ENCODE peak calls at places on chromosomes 2 and 18, in four cellular contexts. One of them, this sample, is unnamed. For H3K27me3, the result is how much of the 10 kb centered on the place peaks cover.

GRCh38 chr2:191878576-191879298 is 31.8 kb upstream of the CAVIN2 start:
- DNase-seq in IMR-90: peak
- DNase-seq in heart left ventricle: no peak
- DNase-seq in pancreas: no peak
- DNase-seq in this sample: no peak

GRCh38 chr2:70523996-70524965 is 29.3 kb downstream of the TGFA start:
- DNase-seq in IMR-90: peak
- DNase-seq in heart left ventricle: no peak
- DNase-seq in pancreas: peak
- DNase-seq in this sample: peak

GRCh38 chr2:225074366-225074765 is 32.1 kb upstream of the DOCK10 start:
- DNase-seq in IMR-90: no peak
- DNase-seq in heart left ventricle: no peak
- DNase-seq in pancreas: no peak
- DNase-seq in this sample: no peak

GRCh38 chr2:9347411-9347853 is 75.9 kb downstream of the ITGB1BP1 start:
- DNase-seq in IMR-90: no peak
- DNase-seq in heart left ventricle: peak
- DNase-seq in pancreas: no peak
- DNase-seq in this sample: no peak

GRCh38 chr2:110731064-110731463 is 1.3 kb upstream of the ACOXL start:
- DNase-seq in IMR-90: no peak
- DNase-seq in heart left ventricle: no peak
- DNase-seq in pancreas: no peak
- DNase-seq in this sample: no peak

GRCh38 chr2:151410485-151410833 is 757 bp downstream of the RIF1 start:
- DNase-seq in IMR-90: peak
- DNase-seq in heart left ventricle: peak
- DNase-seq in pancreas: no peak
- DNase-seq in this sample: peak

GRCh38 chr2:238720232-238720672 is 127.6 kb upstream of the TWIST2 start:
- DNase-seq in IMR-90: peak
- DNase-seq in heart left ventricle: no peak
- DNase-seq in pancreas: no peak
- DNase-seq in this sample: peak

GRCh38 chr2:98412751-98413445 is 31.8 kb upstream of the INPP4A start:
- DNase-seq in IMR-90: peak
- DNase-seq in heart left ventricle: peak
- DNase-seq in pancreas: no peak
- DNase-seq in this sample: peak

GRCh38 chr2:4930704-4931103 is 761.5 kb upstream of the SOX11 start:
- DNase-seq in IMR-90: no peak
- DNase-seq in heart left ventricle: no peak
- DNase-seq in pancreas: no peak
- DNase-seq in this sample: no peak

GRCh38 chr2:218081695-218082094 is 12.6 kb downstream of the RUFY4 start:
- DNase-seq in IMR-90: peak
- DNase-seq in heart left ventricle: no peak
- DNase-seq in pancreas: no peak
- DNase-seq in this sample: no peak

GRCh38 chr2:221570321-221571107 is 1.6 kb downstream of the EPHA4 start:
- DNase-seq in IMR-90: peak
- DNase-seq in heart left ventricle: peak
- DNase-seq in pancreas: no peak
- DNase-seq in this sample: peak

GRCh38 chr18:48833701-48834394 is 116.9 kb downstream of the SMAD7 start:
- DNase-seq in IMR-90: peak
- DNase-seq in heart left ventricle: no peak
- DNase-seq in pancreas: no peak
- DNase-seq in this sample: peak

GRCh38 chr2:202378001-202378400 is 1.9 kb downstream of the BMPR2 start:
- DNase-seq in IMR-90: no peak
- DNase-seq in heart left ventricle: no peak
- DNase-seq in pancreas: no peak
- DNase-seq in this sample: no peak

GRCh38 chr2:111119004-111119846 is 1.5 kb upstream of the BCL2L11 start:
- DNase-seq in IMR-90: no peak
- DNase-seq in heart left ventricle: peak
- DNase-seq in pancreas: peak
- DNase-seq in this sample: no peak

GRCh38 chr18:2173464-2173863 is 397.8 kb downstream of the METTL4 start:
- DNase-seq in IMR-90: peak
- DNase-seq in heart left ventricle: peak
- DNase-seq in pancreas: no peak
- DNase-seq in this sample: peak

DNA sequence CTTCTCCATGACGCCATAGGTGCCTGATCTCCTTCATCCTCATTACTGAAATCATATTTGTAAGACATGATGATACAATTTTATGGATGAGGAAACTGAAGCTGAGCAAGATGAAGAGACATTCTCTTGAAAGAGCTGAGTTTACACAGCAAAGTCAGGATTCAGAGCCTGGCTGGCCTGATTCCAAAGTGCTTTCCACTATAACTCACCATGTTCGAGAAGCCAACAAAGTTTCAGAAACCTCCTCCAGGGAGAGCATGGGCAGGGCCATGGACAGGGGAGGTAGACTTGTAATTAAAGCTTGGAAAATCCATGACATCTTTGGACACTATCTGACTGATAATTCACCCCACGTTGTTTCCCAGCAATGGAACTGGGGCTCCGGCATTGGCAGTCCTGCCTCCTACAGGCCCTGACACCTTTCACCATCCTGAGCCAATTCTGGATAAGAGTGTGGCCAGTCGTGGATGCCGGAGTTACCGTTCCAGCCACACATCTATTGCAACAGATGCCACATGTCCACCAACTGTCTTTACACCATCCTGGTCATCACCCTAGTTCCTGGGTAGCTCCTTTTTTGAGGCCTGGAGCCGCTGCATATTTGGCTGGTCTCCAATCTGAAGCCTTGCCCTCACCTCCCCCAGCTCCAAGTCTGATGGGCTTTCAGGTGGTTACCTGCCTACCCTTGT is 85.0 kb upstream of the PPP1CB start:
- DNase-seq in IMR-90: peak
- DNase-seq in heart left ventricle: no peak
- DNase-seq in pancreas: no peak
- DNase-seq in this sample: peak
- H3K27me3 ChIP-seq in IMR-90: under half
- H3K27me3 ChIP-seq in heart left ventricle: under half
- H3K27me3 ChIP-seq in pancreas: under half
- H3K27me3 ChIP-seq in this sample: under half

DNA sequence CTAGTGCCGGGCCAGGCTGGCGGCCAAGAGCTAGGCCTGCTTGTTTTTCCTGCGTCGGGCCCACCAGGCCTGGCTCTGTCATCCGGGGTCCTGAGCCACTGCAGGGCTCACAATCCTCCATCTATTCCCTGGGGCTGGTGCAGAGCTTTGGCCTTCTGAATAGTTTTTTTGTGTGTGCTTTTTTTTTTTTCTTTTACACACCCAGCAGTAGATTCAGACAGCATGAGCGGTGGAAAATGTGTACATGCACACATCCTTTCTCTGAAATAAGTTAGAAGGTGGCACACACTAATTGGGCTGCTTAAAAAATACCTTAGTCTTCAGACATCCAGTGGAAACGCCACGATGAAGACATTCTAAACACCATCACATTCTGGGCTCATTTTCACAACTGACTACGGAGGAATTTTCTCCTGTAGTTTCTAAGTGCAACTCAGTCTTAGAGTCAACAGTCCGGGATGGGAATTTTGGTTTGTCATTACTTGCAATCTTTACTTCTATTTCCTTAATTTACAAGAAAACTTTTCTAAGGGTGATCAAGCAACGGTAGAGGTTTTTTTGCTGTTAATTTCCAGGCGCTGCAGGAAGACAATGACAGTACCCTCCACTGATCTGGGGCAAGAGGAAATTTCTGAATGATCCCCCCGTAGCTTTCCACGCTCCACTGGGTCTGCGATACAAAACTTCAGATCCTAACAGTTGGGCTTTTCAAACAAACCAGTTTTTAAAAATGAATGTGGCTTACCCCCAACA is 6.0 kb downstream of the ZFP36L2 start:
- DNase-seq in IMR-90: peak
- DNase-seq in heart left ventricle: no peak
- DNase-seq in pancreas: no peak
- DNase-seq in this sample: no peak
- H3K4me3 ChIP-seq in IMR-90: peak
- H3K4me3 ChIP-seq in heart left ventricle: peak
- H3K4me3 ChIP-seq in pancreas: peak
- H3K4me3 ChIP-seq in this sample: peak

GRCh38 chr2:41955641-41956040 is 92.2 kb upstream of the PKDCC start:
- DNase-seq in IMR-90: no peak
- DNase-seq in heart left ventricle: no peak
- DNase-seq in pancreas: no peak
- DNase-seq in this sample: no peak

GRCh38 chr2:41950440-41950960 is 97.3 kb upstream of the PKDCC start:
- DNase-seq in IMR-90: no peak
- DNase-seq in heart left ventricle: no peak
- DNase-seq in pancreas: no peak
- DNase-seq in this sample: no peak

GRCh38 chr2:41957431-41957830 is 90.4 kb upstream of the PKDCC start:
- DNase-seq in IMR-90: no peak
- DNase-seq in heart left ventricle: no peak
- DNase-seq in pancreas: no peak
- DNase-seq in this sample: no peak

GRCh38 chr2:41958775-41959174 is 89.0 kb upstream of the PKDCC start:
- DNase-seq in IMR-90: peak
- DNase-seq in heart left ventricle: no peak
- DNase-seq in pancreas: no peak
- DNase-seq in this sample: no peak

DNA sequence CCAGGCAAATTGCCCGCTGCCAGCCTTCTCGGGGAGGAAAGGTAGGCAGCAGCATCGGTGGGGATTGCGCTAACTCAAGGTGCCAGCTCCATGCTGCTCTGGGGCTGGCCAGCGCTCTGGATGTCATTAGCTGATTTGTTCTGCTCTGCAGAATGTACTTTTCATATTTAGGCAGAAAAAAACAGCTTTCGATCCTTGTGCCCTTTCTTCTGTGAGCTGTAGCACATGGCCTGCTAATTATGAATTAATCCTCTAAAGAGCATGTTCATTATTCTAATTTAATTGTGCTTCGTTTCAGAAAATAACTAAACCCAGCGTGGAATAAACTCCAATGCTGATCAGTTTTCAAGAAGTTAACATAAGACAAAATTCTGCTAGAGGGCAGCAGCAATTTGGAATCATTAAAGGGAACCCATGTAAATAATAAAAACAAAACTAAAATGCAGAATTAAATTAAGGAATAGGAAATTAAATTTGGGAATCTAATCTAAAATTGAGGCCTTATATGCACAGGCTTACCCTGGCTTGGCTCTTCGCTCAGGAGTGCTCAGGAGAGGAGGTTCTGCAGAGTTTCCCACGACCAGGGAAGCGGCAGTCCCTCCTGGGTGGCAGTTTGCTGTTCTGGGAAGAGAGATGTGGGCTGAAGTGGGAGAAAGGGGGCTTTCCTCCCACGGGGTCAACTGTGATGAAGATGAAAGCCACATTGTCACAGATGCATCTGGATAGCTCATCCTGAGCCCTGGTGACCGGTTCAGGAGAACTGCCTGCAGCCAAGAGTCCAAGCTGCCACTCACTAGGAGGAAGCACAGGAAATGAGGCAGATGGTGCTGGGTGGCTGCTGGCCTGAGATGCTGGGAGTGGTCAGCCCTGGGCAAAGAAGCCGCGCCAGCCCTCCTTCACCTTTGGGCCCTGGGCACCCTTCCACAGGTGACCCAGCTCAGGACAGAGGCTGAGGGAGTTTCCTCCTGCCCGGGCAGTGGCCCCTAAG is 93.2 kb upstream of the PKDCC start:
- DNase-seq in IMR-90: no peak
- DNase-seq in heart left ventricle: no peak
- DNase-seq in pancreas: no peak
- DNase-seq in this sample: no peak
- H3K27me3 ChIP-seq in IMR-90: under half
- H3K27me3 ChIP-seq in heart left ventricle: under half
- H3K27me3 ChIP-seq in pancreas: under half
- H3K27me3 ChIP-seq in this sample: under half

DNA sequence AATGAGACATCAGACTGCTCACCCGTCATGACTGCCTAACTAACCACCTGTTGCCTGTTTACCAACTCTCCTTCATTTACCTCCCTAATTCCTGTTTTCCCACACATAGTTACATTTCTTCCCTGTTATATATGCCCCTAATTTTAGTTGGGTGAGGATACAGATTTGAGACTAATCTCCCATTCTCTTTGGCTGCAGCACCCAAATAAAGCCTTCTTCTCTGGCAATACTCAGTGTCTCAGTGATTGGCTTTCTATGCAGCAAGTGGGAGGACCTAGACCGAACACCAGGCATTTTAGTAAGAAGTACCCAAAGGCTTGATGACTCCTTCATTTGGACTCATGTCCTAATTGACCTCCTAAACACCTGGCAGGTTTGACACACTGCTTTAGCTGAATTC is 147.2 kb downstream of the TRIB2 start:
- DNase-seq in IMR-90: no peak
- DNase-seq in heart left ventricle: no peak
- DNase-seq in pancreas: no peak
- DNase-seq in this sample: no peak
- H3K4me3 ChIP-seq in IMR-90: no peak
- H3K4me3 ChIP-seq in heart left ventricle: no peak
- H3K4me3 ChIP-seq in pancreas: no peak
- H3K4me3 ChIP-seq in this sample: no peak

GRCh38 chr2:20957745-20958144 is 86.1 kb downstream of the APOB start:
- DNase-seq in IMR-90: no peak
- DNase-seq in heart left ventricle: no peak
- DNase-seq in pancreas: no peak
- DNase-seq in this sample: no peak

GRCh38 chr2:20960003-20960402 is 83.9 kb downstream of the APOB start:
- DNase-seq in IMR-90: no peak
- DNase-seq in heart left ventricle: no peak
- DNase-seq in pancreas: no peak
- DNase-seq in this sample: no peak

GRCh38 chr2:20961858-20962257 is 82.0 kb downstream of the APOB start:
- DNase-seq in IMR-90: no peak
- DNase-seq in heart left ventricle: no peak
- DNase-seq in pancreas: no peak
- DNase-seq in this sample: no peak

GRCh38 chr2:20958176-20958575 is 85.7 kb downstream of the APOB start:
- DNase-seq in IMR-90: no peak
- DNase-seq in heart left ventricle: no peak
- DNase-seq in pancreas: no peak
- DNase-seq in this sample: no peak

DNA sequence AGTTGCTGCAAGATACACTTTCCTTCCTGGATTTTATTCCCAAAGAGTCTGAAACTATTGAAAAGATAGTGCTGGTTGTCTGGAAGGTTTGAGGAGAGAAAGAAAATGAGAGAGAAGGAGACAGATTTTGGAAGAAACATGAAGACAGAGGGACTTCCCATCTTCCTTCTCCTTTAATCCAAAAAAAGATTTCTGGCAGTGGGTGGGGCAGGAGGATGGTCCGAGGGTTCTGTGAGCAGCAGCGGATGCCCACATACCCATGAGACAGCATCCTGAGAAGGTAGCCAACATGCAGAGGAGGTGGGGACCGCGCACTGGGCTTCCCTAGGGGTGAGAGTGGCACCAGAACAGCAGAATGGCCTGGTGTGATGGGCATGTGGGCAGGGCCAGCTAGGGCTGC is 84.6 kb downstream of the APOB start:
- DNase-seq in IMR-90: no peak
- DNase-seq in heart left ventricle: no peak
- DNase-seq in pancreas: no peak
- DNase-seq in this sample: no peak
- H3K27me3 ChIP-seq in IMR-90: under half
- H3K27me3 ChIP-seq in heart left ventricle: under half
- H3K27me3 ChIP-seq in pancreas: under half
- H3K27me3 ChIP-seq in this sample: under half

GRCh38 chr2:43568226-43568625 is 27.6 kb downstream of the THADA start:
- DNase-seq in IMR-90: no peak
- DNase-seq in heart left ventricle: no peak
- DNase-seq in pancreas: no peak
- DNase-seq in this sample: no peak
- H3K4me3 ChIP-seq in IMR-90: no peak
- H3K4me3 ChIP-seq in heart left ventricle: no peak
- H3K4me3 ChIP-seq in pancreas: no peak
- H3K4me3 ChIP-seq in this sample: no peak